ENCODE peak calls at places on chromosomes 13 and 19, in seven cellular contexts. O is brain microvascular endothelial cell, R is mucosa of descending colon, V is AG10803, K is BE2C, P is lung, C is cardiac fibroblast. J is an unnamed sample.

GRCh38 chr13:43071824-43072223 is 48.4 kb downstream of the DNAJC15 start:
- DNase-seq in O (no peak), R (no peak), V (no peak), K (no peak), P (no peak), C (no peak), J (no peak)

GRCh38 chr13:99311137-99311536 is 3.9 kb upstream of the GPR183 start:
- DNase-seq in O (no peak), R (no peak), V (no peak), K (no peak), P (no peak), C (no peak), J (no peak)

GRCh38 chr13:98533912-98534311 is 43.0 kb downstream of the STK24 start:
- DNase-seq in O (no peak), R (no peak), V (no peak), K (no peak), P (no peak), C (no peak), J (no peak)

GRCh38 chr19:55441319-55441691 is 1.8 kb downstream of the SHISA7 start:
- DNase-seq in O (no peak), R (no peak), V (no peak), K (no peak), P (no peak), C (no peak), J (no peak)

GRCh38 chr13:70755411-70755810 is 647.2 kb upstream of the KLHL1 start:
- DNase-seq in O (no peak), R (no peak), V (no peak), K (no peak), P (no peak), C (no peak), J (no peak)

GRCh38 chr19:55479451-55480230 is 3.2 kb downstream of the ZNF628 start:
- DNase-seq in O (no peak), R (peak), V (no peak), K (no peak), P (no peak), C (no peak), J (no peak)

GRCh38 chr19:45468159-45468651 is 409 bp downstream of the FOSB start:
- DNase-seq in O (peak), R (peak), V (peak), K (no peak), P (peak), C (no peak), J (peak)

GRCh38 chr19:45091031-45091918 is 1.7 kb upstream of the PPP1R37 start:
- DNase-seq in O (peak), R (peak), V (peak), K (peak), P (peak), C (peak), J (peak)

GRCh38 chr13:44815507-44816074 is 173.7 kb downstream of the NUFIP1 start:
- DNase-seq in O (peak), R (no peak), V (peak), K (no peak), P (peak), C (peak), J (peak)

GRCh38 chr13:41603917-41604316 is 146.6 kb downstream of the RGCC start:
- DNase-seq in O (peak), R (no peak), V (peak), K (peak), P (no peak), C (peak), J (no peak)

GRCh38 chr19:40567750-40568494 is 8.8 kb upstream of the SHKBP1 start:
- DNase-seq in O (no peak), R (no peak), V (no peak), K (no peak), P (no peak), C (no peak), J (peak)

GRCh38 chr19:40565910-40566495 is 10.7 kb upstream of the SHKBP1 start:
- DNase-seq in O (no peak), R (no peak), V (no peak), K (peak), P (no peak), C (no peak), J (no peak)

GRCh38 chr19:40565355-40565754 is 11.3 kb upstream of the SHKBP1 start:
- DNase-seq in O (no peak), R (no peak), V (no peak), K (no peak), P (no peak), C (no peak), J (no peak)

GRCh38 chr19:40570313-40571004 is 6.2 kb upstream of the SHKBP1 start:
- DNase-seq in O (peak), R (peak), V (peak), K (peak), P (peak), C (peak), J (peak)

GRCh38 chr19:40567040-40567749 is 9.5 kb upstream of the SHKBP1 start:
- DNase-seq in O (no peak), R (no peak), V (no peak), K (no peak), P (no peak), C (no peak), J (no peak)
- H3K4me3 ChIP-seq in O (peak), R (no peak), V (peak), K (no peak), P (no peak), C (peak), J (no peak)

GRCh38 chr19:17092696-17093095 is 17.1 kb downstream of the MYO9B start:
- DNase-seq in O (no peak), R (no peak), V (no peak), K (no peak), P (no peak), C (no peak), J (no peak)

GRCh38 chr19:17089238-17089637 is 13.7 kb downstream of the MYO9B start:
- DNase-seq in O (peak), R (no peak), V (peak), K (no peak), P (no peak), C (peak), J (no peak)

GRCh38 chr19:17091758-17092333 is 16.3 kb downstream of the MYO9B start:
- DNase-seq in O (no peak), R (peak), V (no peak), K (no peak), P (peak), C (no peak), J (no peak)

GRCh38 chr19:17088552-17088951 is 13.0 kb downstream of the MYO9B start:
- DNase-seq in O (no peak), R (no peak), V (no peak), K (no peak), P (no peak), C (no peak), J (no peak)

GRCh38 chr19:17090501-17091074 is 15.0 kb downstream of the MYO9B start:
- DNase-seq in O (peak), R (no peak), V (peak), K (no peak), P (no peak), C (peak), J (no peak)
- TF ChIP-seq CTCF in O (no peak), R (no peak), V (no peak), K (no peak), P (no peak), C (no peak), J (no peak)

GRCh38 chr19:48868196-48868886 is at the start of gene PLEKHA4:
- DNase-seq in O (no peak), R (peak), V (peak), K (peak), P (peak), C (peak), J (peak)
- H3K4me3 ChIP-seq in O (peak), R (no peak), V (peak), K (peak), P (peak), C (peak), J (no peak)

DNA sequence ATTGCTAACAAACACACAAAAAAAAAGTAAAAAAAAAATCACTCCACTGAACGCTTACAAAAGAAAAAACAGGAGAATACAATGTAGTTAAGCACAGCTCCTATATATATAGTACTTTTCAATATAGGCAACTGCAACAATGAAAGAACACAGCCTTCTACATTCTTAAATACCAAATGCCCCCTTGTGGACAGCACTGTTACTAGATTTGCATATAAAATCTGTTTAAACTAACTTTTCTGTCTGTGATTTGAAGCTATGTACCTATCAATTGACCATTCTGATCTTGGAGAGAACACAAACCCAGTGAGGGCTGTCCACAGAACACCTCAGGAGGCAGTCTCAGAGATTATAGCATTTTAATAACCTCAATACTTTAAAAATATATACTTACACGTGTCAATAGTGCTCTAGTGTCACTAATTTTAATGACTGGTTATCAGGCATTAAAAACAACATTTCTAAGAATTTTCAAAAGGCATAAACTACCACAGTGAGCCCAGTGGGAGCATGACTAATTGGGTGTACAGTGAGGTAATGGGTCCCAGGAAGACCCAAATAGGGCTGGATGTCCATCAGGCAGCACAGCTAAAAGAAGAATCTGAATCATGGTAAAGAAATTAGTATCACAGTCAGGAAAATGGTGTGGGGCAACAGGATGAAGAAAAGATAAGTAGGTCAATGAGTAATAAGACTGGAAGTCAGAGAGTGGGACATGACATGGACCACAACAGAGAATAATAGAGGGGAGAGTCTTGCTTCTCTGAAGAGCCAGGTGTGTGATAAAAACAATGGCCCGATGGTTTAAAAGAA is 22.2 kb downstream of the CCDC169 start:
- DNase-seq in O (peak), R (no peak), V (peak), K (peak), P (no peak), C (peak), J (no peak)
- TF ChIP-seq CTCF in O (peak), R (no peak), V (peak), K (peak), P (peak), C (peak), J (peak)

GRCh38 chr19:41133260-41133659 is 19.0 kb downstream of the CYP2F1 start:
- DNase-seq in O (no peak), R (no peak), V (no peak), K (no peak), P (no peak), C (peak), J (no peak)
- H3K4me3 ChIP-seq in O (no peak), R (no peak), V (no peak), K (no peak), P (no peak), C (no peak), J (no peak)

DNA sequence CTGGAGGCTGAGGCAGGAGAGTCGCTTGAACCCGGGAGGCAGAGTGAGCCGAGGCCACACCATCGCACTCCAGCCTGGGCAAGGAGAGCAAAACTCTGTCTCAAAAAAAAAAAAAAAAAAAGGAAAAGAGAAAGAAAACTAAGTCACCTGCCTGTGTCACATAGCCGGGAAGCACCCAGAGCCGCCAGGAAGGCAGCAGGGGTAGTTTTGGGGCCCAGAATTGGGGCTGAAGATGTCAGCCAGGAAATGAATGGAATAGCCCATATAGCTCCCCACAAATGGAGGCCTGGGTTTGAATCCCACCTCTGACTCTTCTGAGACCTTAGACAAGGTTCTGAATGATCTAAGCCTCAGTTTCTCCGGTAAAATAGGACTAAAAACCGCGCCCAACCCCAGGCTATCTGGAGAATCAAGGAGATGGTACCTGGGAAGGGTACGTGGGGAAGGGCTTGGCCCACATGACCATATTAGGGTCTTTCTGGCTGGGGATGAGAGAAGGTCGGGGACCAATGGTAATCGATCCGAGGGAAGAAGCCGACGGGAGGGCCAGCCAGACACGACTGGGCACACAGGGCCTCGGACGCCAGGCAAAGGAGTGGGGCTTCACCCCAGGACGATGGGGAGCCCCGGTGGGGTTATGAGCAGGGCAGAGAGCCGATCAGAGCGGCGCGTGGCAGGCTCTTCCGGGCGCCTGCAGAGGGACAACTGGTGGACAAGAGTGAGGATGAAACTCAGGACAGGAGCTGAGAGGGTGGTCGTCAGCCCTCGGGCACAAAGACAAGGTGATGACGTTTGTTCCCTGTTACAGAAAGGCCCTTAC is 14.4 kb downstream of the CCDC124 start:
- DNase-seq in O (no peak), R (no peak), V (no peak), K (no peak), P (no peak), C (no peak), J (no peak)
- TF ChIP-seq CTCF in O (peak), R (no peak), V (peak), K (no peak), P (no peak), C (peak), J (no peak)

J was measured in endodermal cell.